ENCODE peak calls at places on chromosome 14, in five cellular contexts. One of them, this sample, is unnamed.
A peak's percentile ranks its signal among the peaks of the same experiment; 100 is the strongest.

GRCh38 chr14:51473808-51474207 is 177.9 kb upstream of the FRMD6 start:
- DNase-seq in A549: no peak
- DNase-seq in K562: no peak
- DNase-seq in H1: no peak
- DNase-seq in HepG2: no peak
- DNase-seq in this sample: peak; percentile 74

GRCh38 chr14:75969126-75969525 is 12.7 kb downstream of the TGFB3 start:
- DNase-seq in A549: no peak
- DNase-seq in K562: no peak
- DNase-seq in H1: no peak
- DNase-seq in HepG2: no peak
- DNase-seq in this sample: no peak

GRCh38 chr14:52265248-52265647 is 2.2 kb upstream of the PTGDR start:
- DNase-seq in A549: no peak
- DNase-seq in K562: no peak
- DNase-seq in H1: no peak
- DNase-seq in HepG2: no peak
- DNase-seq in this sample: no peak

GRCh38 chr14:77083082-77083481 is 15.0 kb upstream of the CIPC start:
- DNase-seq in A549: no peak
- DNase-seq in K562: no peak
- DNase-seq in H1: no peak
- DNase-seq in HepG2: no peak
- DNase-seq in this sample: no peak

GRCh38 chr14:73460691-73461127 is 2.4 kb upstream of the NUMB start:
- DNase-seq in A549: no peak
- DNase-seq in K562: no peak
- DNase-seq in H1: no peak
- DNase-seq in HepG2: no peak
- DNase-seq in this sample: peak; percentile 77

GRCh38 chr14:31025335-31026075 is at the start of gene AP4S1:
- DNase-seq in A549: peak; percentile 25
- DNase-seq in K562: peak; percentile 37
- DNase-seq in H1: no peak
- DNase-seq in HepG2: peak; percentile 57
- DNase-seq in this sample: no peak

GRCh38 chr14:95290769-95291440 is 28.8 kb downstream of the CLMN start:
- DNase-seq in A549: no peak
- DNase-seq in K562: no peak
- DNase-seq in H1: no peak
- DNase-seq in HepG2: no peak
- DNase-seq in this sample: no peak

GRCh38 chr14:44866322-44866721 is 95.4 kb downstream of the KLHL28 start:
- DNase-seq in A549: no peak
- DNase-seq in K562: no peak
- DNase-seq in H1: no peak
- DNase-seq in HepG2: no peak
- DNase-seq in this sample: no peak

GRCh38 chr14:88904864-88905263 is 80.4 kb downstream of the TTC8 start:
- DNase-seq in A549: no peak
- DNase-seq in K562: no peak
- DNase-seq in H1: no peak
- DNase-seq in HepG2: no peak
- DNase-seq in this sample: peak; percentile 44

GRCh38 chr14:77989441-77989891 is 180.7 kb upstream of the NRXN3 start:
- DNase-seq in A549: no peak
- DNase-seq in K562: no peak
- DNase-seq in H1: no peak
- DNase-seq in HepG2: no peak
- DNase-seq in this sample: no peak

GRCh38 chr14:100237735-100238418 is 1.1 kb upstream of the YY1 start:
- DNase-seq in A549: peak; percentile 38
- DNase-seq in K562: peak; percentile 44
- DNase-seq in H1: no peak
- DNase-seq in HepG2: peak; percentile 34
- DNase-seq in this sample: peak; percentile 35

GRCh38 chr14:94501588-94502516 is 7.4 kb downstream of the SERPINA12 start:
- DNase-seq in A549: no peak
- DNase-seq in K562: no peak
- DNase-seq in H1: no peak
- DNase-seq in HepG2: peak; percentile 62
- DNase-seq in this sample: no peak

GRCh38 chr14:89869606-89870005 is 84.9 kb downstream of the EFCAB11 start:
- DNase-seq in A549: no peak
- DNase-seq in K562: no peak
- DNase-seq in H1: no peak
- DNase-seq in HepG2: no peak
- DNase-seq in this sample: no peak

GRCh38 chr14:77947372-77947771 is 147.5 kb downstream of the ADCK1 start:
- DNase-seq in A549: no peak
- DNase-seq in K562: no peak
- DNase-seq in H1: no peak
- DNase-seq in HepG2: no peak
- DNase-seq in this sample: no peak

GRCh38 chr14:60653388-60653690 is 4.1 kb upstream of the SIX1 start:
- DNase-seq in A549: no peak
- DNase-seq in K562: no peak
- DNase-seq in H1: no peak
- DNase-seq in HepG2: no peak
- DNase-seq in this sample: no peak

GRCh38 chr14:63283501-63284248 is 35.1 kb downstream of the GPHB5 start:
- DNase-seq in A549: no peak
- DNase-seq in K562: no peak
- DNase-seq in H1: no peak
- DNase-seq in HepG2: no peak
- DNase-seq in this sample: no peak

GRCh38 chr14:63288853-63289252 is 29.9 kb downstream of the GPHB5 start:
- DNase-seq in A549: no peak
- DNase-seq in K562: no peak
- DNase-seq in H1: no peak
- DNase-seq in HepG2: no peak
- DNase-seq in this sample: no peak

GRCh38 chr14:63290741-63291286 is 27.9 kb downstream of the GPHB5 start:
- DNase-seq in A549: no peak
- DNase-seq in K562: no peak
- DNase-seq in H1: no peak
- DNase-seq in HepG2: no peak
- DNase-seq in this sample: no peak

GRCh38 chr14:63286071-63286470 is 32.7 kb downstream of the GPHB5 start:
- DNase-seq in A549: no peak
- DNase-seq in K562: no peak
- DNase-seq in H1: no peak
- DNase-seq in HepG2: no peak
- DNase-seq in this sample: no peak

DNA sequence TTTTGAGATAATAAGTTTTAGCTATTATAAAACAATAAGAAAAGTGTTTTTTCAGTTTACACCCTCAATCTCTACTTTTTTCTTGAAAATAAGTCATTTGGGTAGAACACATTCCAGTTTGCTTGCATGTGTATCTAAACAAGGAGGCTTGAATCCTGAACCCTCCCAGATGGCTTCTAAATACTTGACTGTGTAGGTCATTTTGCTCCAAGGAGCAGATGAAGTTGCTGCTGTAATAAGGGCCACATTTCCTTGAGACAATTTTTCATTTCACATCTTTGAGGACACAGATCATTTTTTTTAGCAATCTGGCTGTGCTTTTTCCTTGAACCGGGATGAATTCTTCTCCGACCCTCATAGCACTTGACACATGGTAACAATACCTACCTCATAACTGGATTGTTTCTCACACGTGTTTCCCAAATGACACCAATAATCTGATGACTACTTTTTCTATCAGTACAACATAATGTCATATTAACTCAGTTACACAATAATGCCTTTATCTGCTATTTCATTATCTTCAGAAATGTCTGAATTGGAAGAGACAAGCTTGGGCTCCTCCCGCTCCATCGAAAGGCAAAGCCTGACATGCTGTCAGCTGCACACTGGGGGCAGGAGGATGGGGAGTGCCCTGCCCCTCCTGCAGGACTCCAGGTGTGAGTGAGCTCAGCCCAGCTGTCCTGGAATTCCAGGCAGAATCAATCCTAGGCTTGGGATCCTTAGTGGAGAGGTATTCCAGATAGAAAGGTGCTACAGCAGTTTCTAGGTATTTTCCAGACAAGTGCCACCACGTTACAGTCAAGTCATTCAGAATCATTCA is 30.9 kb downstream of the GPHB5 start:
- DNase-seq in A549: no peak
- DNase-seq in K562: no peak
- DNase-seq in H1: no peak
- DNase-seq in HepG2: no peak
- DNase-seq in this sample: peak; percentile 62
- TF ChIP-seq MAFK in A549: no peak
- TF ChIP-seq MAFK in K562: no peak
- TF ChIP-seq MAFK in H1: no peak
- TF ChIP-seq MAFK in HepG2: no peak
- TF ChIP-seq MAFK in this sample: no peak

DNA sequence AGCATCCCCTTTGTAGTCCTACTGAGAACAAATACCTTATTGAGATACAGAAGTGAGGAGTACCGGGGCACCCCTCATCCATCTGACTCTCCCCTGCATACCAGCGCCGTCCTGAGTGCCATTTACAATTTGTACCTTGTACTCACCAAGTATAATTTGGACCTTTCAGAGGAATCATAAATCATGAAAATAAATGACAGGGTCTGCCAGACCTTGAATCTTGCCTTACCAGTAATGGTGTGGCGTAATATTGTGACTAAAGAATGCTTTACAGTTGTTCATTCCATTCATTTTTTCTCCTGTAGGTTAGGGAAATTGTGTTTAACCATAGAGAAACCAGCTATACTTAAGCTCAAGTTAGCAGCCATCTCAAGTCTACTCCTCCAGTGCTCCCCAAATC is 243.7 kb upstream of the RGS6 start:
- DNase-seq in A549: no peak
- DNase-seq in K562: no peak
- DNase-seq in H1: no peak
- DNase-seq in HepG2: peak; percentile 58
- DNase-seq in this sample: peak; percentile 27
- TF ChIP-seq MAFK in A549: no peak
- TF ChIP-seq MAFK in K562: no peak
- TF ChIP-seq MAFK in H1: no peak
- TF ChIP-seq MAFK in HepG2: no peak
- TF ChIP-seq MAFK in this sample: no peak

GRCh38 chr14:69106451-69106850 is 46.5 kb downstream of the DCAF5 start:
- DNase-seq in A549: no peak
- DNase-seq in K562: no peak
- DNase-seq in H1: no peak
- DNase-seq in HepG2: no peak
- DNase-seq in this sample: no peak

GRCh38 chr14:69107407-69108003 is 45.4 kb downstream of the DCAF5 start:
- DNase-seq in A549: peak; percentile 55
- DNase-seq in K562: peak; percentile 34
- DNase-seq in H1: no peak
- DNase-seq in HepG2: peak; percentile 69
- DNase-seq in this sample: peak; percentile 71

GRCh38 chr14:69101331-69101826 is 51.5 kb downstream of the DCAF5 start:
- DNase-seq in A549: peak; percentile 45
- DNase-seq in K562: peak; percentile 45
- DNase-seq in H1: no peak
- DNase-seq in HepG2: no peak
- DNase-seq in this sample: peak; percentile 91

GRCh38 chr14:69108358-69108757 is 44.6 kb downstream of the DCAF5 start:
- DNase-seq in A549: no peak
- DNase-seq in K562: no peak
- DNase-seq in H1: no peak
- DNase-seq in HepG2: no peak
- DNase-seq in this sample: no peak

GRCh38 chr14:69105326-69105725 is 47.6 kb downstream of the DCAF5 start:
- DNase-seq in A549: no peak
- DNase-seq in K562: no peak
- DNase-seq in H1: no peak
- DNase-seq in HepG2: no peak
- DNase-seq in this sample: peak; percentile 79
- TF ChIP-seq MAFK in A549: no peak
- TF ChIP-seq MAFK in K562: no peak
- TF ChIP-seq MAFK in H1: no peak
- TF ChIP-seq MAFK in HepG2: no peak
- TF ChIP-seq MAFK in this sample: no peak

DNA sequence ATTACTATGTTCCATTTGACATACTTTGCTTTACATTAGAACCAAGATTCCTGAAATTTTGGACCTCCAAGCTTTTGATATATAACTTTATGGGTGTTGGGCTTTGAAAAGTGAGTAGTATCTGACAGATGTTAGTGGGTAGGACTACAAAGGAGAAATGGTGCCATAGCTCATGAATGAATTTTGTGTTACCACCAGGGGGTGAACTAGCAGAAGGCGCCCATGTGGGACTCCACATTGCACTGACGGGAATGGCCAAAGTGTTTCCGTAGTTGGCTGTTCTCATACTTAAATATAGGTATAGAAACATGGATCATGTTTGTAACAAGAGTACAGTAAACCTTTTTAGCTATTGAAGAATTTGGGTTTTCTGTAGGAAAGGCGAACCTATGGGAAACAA is 337.5 kb downstream of the FLRT2 start:
- DNase-seq in A549: peak; percentile 3
- DNase-seq in K562: no peak
- DNase-seq in H1: no peak
- DNase-seq in HepG2: no peak
- DNase-seq in this sample: no peak
- TF ChIP-seq MAFK in A549: no peak
- TF ChIP-seq MAFK in K562: no peak
- TF ChIP-seq MAFK in H1: no peak
- TF ChIP-seq MAFK in HepG2: no peak
- TF ChIP-seq MAFK in this sample: no peak

GRCh38 chr14:70782361-70782760 is 27.0 kb downstream of the MAP3K9 start:
- DNase-seq in A549: no peak
- DNase-seq in K562: no peak
- DNase-seq in H1: no peak
- DNase-seq in HepG2: no peak
- DNase-seq in this sample: peak; percentile 35
- TF ChIP-seq MAFK in A549: no peak
- TF ChIP-seq MAFK in K562: no peak
- TF ChIP-seq MAFK in H1: no peak
- TF ChIP-seq MAFK in HepG2: no peak
- TF ChIP-seq MAFK in this sample: no peak

GRCh38 chr14:56102901-56103409 is 15.3 kb upstream of the PELI2 start:
- DNase-seq in A549: no peak
- DNase-seq in K562: no peak
- DNase-seq in H1: no peak
- DNase-seq in HepG2: no peak
- DNase-seq in this sample: no peak
- TF ChIP-seq MAFK in A549: no peak
- TF ChIP-seq MAFK in K562: no peak
- TF ChIP-seq MAFK in H1: no peak
- TF ChIP-seq MAFK in HepG2: no peak
- TF ChIP-seq MAFK in this sample: no peak